ENCODE peak calls at places on chromosomes 7 and 10, in six cellular contexts. One of them, this sample, is unnamed.

GRCh38 chr7:28135296-28135695 is 45.3 kb downstream of the JAZF1 start:
- DNase-seq in hepatocyte: no peak
- DNase-seq in tibial nerve: no peak
- DNase-seq in transverse colon: no peak
- DNase-seq in CD4-positive, CD25-positive, alpha-beta regulatory T cell: no peak
- DNase-seq in adrenal gland: no peak
- DNase-seq in this sample: no peak

GRCh38 chr7:140019172-140019571 is 43.6 kb downstream of the PARP12 start:
- DNase-seq in hepatocyte: no peak
- DNase-seq in tibial nerve: no peak
- DNase-seq in transverse colon: no peak
- DNase-seq in CD4-positive, CD25-positive, alpha-beta regulatory T cell: no peak
- DNase-seq in adrenal gland: no peak
- DNase-seq in this sample: no peak

GRCh38 chr7:107659666-107660065 is 962 bp upstream of the SLC26A4 start:
- DNase-seq in hepatocyte: no peak
- DNase-seq in tibial nerve: no peak
- DNase-seq in transverse colon: no peak
- DNase-seq in CD4-positive, CD25-positive, alpha-beta regulatory T cell: no peak
- DNase-seq in adrenal gland: no peak
- DNase-seq in this sample: no peak

GRCh38 chr7:42883950-42884349 is 27.9 kb downstream of the C7orf25 start:
- DNase-seq in hepatocyte: no peak
- DNase-seq in tibial nerve: no peak
- DNase-seq in transverse colon: no peak
- DNase-seq in CD4-positive, CD25-positive, alpha-beta regulatory T cell: no peak
- DNase-seq in adrenal gland: peak; percentile 28
- DNase-seq in this sample: no peak

GRCh38 chr7:138958026-138958956 is 22.9 kb downstream of the KIAA1549 start:
- DNase-seq in hepatocyte: no peak
- DNase-seq in tibial nerve: no peak
- DNase-seq in transverse colon: no peak
- DNase-seq in CD4-positive, CD25-positive, alpha-beta regulatory T cell: no peak
- DNase-seq in adrenal gland: no peak
- DNase-seq in this sample: no peak

GRCh38 chr7:66353547-66353946 is 148.4 kb downstream of the TPST1 start:
- DNase-seq in hepatocyte: no peak
- DNase-seq in tibial nerve: no peak
- DNase-seq in transverse colon: no peak
- DNase-seq in CD4-positive, CD25-positive, alpha-beta regulatory T cell: no peak
- DNase-seq in adrenal gland: no peak
- DNase-seq in this sample: no peak

GRCh38 chr7:80896856-80897598 is 21.8 kb downstream of the SEMA3C start:
- DNase-seq in hepatocyte: no peak
- DNase-seq in tibial nerve: no peak
- DNase-seq in transverse colon: peak; percentile 31
- DNase-seq in CD4-positive, CD25-positive, alpha-beta regulatory T cell: no peak
- DNase-seq in adrenal gland: no peak
- DNase-seq in this sample: no peak

GRCh38 chr10:19874791-19875190 is 58.6 kb downstream of the PLXDC2 start:
- DNase-seq in hepatocyte: no peak
- DNase-seq in tibial nerve: no peak
- DNase-seq in transverse colon: no peak
- DNase-seq in CD4-positive, CD25-positive, alpha-beta regulatory T cell: no peak
- DNase-seq in adrenal gland: no peak
- DNase-seq in this sample: no peak

GRCh38 chr7:157234271-157234670 is 95.5 kb downstream of the UBE3C start:
- DNase-seq in hepatocyte: no peak
- DNase-seq in tibial nerve: no peak
- DNase-seq in transverse colon: no peak
- DNase-seq in CD4-positive, CD25-positive, alpha-beta regulatory T cell: no peak
- DNase-seq in adrenal gland: no peak
- DNase-seq in this sample: no peak

GRCh38 chr7:47572939-47573757 is 8.8 kb downstream of the TNS3 start:
- DNase-seq in hepatocyte: no peak
- DNase-seq in tibial nerve: no peak
- DNase-seq in transverse colon: no peak
- DNase-seq in CD4-positive, CD25-positive, alpha-beta regulatory T cell: no peak
- DNase-seq in adrenal gland: no peak
- DNase-seq in this sample: no peak

GRCh38 chr7:47570649-47571050 is 11.3 kb downstream of the TNS3 start:
- DNase-seq in hepatocyte: no peak
- DNase-seq in tibial nerve: no peak
- DNase-seq in transverse colon: no peak
- DNase-seq in CD4-positive, CD25-positive, alpha-beta regulatory T cell: no peak
- DNase-seq in adrenal gland: peak; percentile 49
- DNase-seq in this sample: no peak

GRCh38 chr7:47571355-47572100 is 10.4 kb downstream of the TNS3 start:
- DNase-seq in hepatocyte: peak; percentile 62
- DNase-seq in tibial nerve: no peak
- DNase-seq in transverse colon: peak; percentile 62
- DNase-seq in CD4-positive, CD25-positive, alpha-beta regulatory T cell: no peak
- DNase-seq in adrenal gland: peak; percentile 99
- DNase-seq in this sample: no peak

GRCh38 chr7:47573758-47574472 is 8.0 kb downstream of the TNS3 start:
- DNase-seq in hepatocyte: peak; percentile 69
- DNase-seq in tibial nerve: no peak
- DNase-seq in transverse colon: no peak
- DNase-seq in CD4-positive, CD25-positive, alpha-beta regulatory T cell: no peak
- DNase-seq in adrenal gland: peak; percentile 75
- DNase-seq in this sample: no peak

GRCh38 chr7:47572101-47572460 is 9.8 kb downstream of the TNS3 start:
- DNase-seq in hepatocyte: no peak
- DNase-seq in tibial nerve: no peak
- DNase-seq in transverse colon: peak; percentile 61
- DNase-seq in CD4-positive, CD25-positive, alpha-beta regulatory T cell: no peak
- DNase-seq in adrenal gland: no peak
- DNase-seq in this sample: no peak
- H3K4me1 ChIP-seq in hepatocyte: peaks cover 73% of the 10 kb centered on the region
- H3K4me1 ChIP-seq in tibial nerve: peaks cover 96% of the 10 kb centered on the region
- H3K4me1 ChIP-seq in transverse colon: peaks cover 58% of the 10 kb centered on the region
- H3K4me1 ChIP-seq in CD4-positive, CD25-positive, alpha-beta regulatory T cell: no peaks in the 10 kb centered on the region
- H3K4me1 ChIP-seq in adrenal gland: peaks cover 97% of the 10 kb centered on the region
- H3K4me1 ChIP-seq in this sample: no peaks in the 10 kb centered on the region

GRCh38 chr10:32958992-32959703 is 1.1 kb upstream of the ITGB1 start:
- DNase-seq in hepatocyte: no peak
- DNase-seq in tibial nerve: no peak
- DNase-seq in transverse colon: no peak
- DNase-seq in CD4-positive, CD25-positive, alpha-beta regulatory T cell: no peak
- DNase-seq in adrenal gland: no peak
- DNase-seq in this sample: no peak
- H3K4me3 ChIP-seq in hepatocyte: peak overlapping the region; percentile 81
- H3K4me3 ChIP-seq in tibial nerve: peak overlapping the region; percentile 79
- H3K4me3 ChIP-seq in transverse colon: peak overlapping the region; percentile 98
- H3K4me3 ChIP-seq in CD4-positive, CD25-positive, alpha-beta regulatory T cell: peak overlapping the region; percentile 88
- H3K4me3 ChIP-seq in adrenal gland: no peak overlapping the region
- H3K4me3 ChIP-seq in this sample: peak overlapping the region; percentile 88

GRCh38 chr10:17237163-17237562 is 9.1 kb downstream of the VIM start:
- DNase-seq in hepatocyte: no peak
- DNase-seq in tibial nerve: no peak
- DNase-seq in transverse colon: no peak
- DNase-seq in CD4-positive, CD25-positive, alpha-beta regulatory T cell: no peak
- DNase-seq in adrenal gland: no peak
- DNase-seq in this sample: no peak
- H3K27ac ChIP-seq in hepatocyte: no peak overlapping the region
- H3K27ac ChIP-seq in tibial nerve: peak overlapping the region; percentile 97
- H3K27ac ChIP-seq in transverse colon: no peak overlapping the region
- H3K27ac ChIP-seq in CD4-positive, CD25-positive, alpha-beta regulatory T cell: peak overlapping the region; percentile 41
- H3K27ac ChIP-seq in adrenal gland: no peak overlapping the region
- H3K27ac ChIP-seq in this sample: no peak overlapping the region

GRCh38 chr7:74183142-74183541 is 9.0 kb downstream of the EIF4H start:
- DNase-seq in hepatocyte: no peak
- DNase-seq in tibial nerve: no peak
- DNase-seq in transverse colon: peak; percentile 48
- DNase-seq in CD4-positive, CD25-positive, alpha-beta regulatory T cell: no peak
- DNase-seq in adrenal gland: peak; percentile 30
- DNase-seq in this sample: no peak
- H3K4me1 ChIP-seq in hepatocyte: peaks cover 39% of the 10 kb centered on the region
- H3K4me1 ChIP-seq in tibial nerve: peaks cover 99% of the 10 kb centered on the region
- H3K4me1 ChIP-seq in transverse colon: peaks cover 50% of the 10 kb centered on the region
- H3K4me1 ChIP-seq in CD4-positive, CD25-positive, alpha-beta regulatory T cell: peaks cover 81% of the 10 kb centered on the region
- H3K4me1 ChIP-seq in adrenal gland: peaks cover 98% of the 10 kb centered on the region
- H3K4me1 ChIP-seq in this sample: peaks cover 89% of the 10 kb centered on the region

DNA sequence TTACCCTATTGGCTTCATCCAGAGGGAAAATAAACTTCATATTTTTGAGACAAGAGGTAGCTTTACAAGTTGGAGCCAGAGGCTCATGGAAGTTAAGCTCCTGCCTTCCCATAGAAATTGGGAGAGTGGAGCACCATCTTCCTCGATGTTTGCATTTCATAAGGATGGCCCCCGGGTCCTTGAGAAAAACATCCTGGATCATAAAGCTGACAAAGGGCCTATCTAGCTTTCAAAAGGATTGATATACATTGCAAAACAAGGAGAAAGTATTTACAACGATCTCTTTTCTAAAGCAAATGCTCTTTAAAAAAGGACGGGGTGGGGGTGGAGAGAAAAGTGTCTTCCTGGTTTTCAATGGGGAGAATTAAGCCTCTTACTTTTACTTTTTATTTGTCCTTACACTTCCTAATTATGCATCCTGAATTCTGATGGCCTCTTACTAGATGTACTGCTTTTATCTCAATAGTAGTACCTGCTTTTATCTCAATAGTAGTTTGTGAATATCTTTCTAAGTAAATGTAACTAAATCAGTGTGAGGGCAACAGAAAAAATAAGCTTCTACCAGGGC is 65.6 kb downstream of the PTPRZ1 start:
- DNase-seq in hepatocyte: no peak
- DNase-seq in tibial nerve: no peak
- DNase-seq in transverse colon: no peak
- DNase-seq in CD4-positive, CD25-positive, alpha-beta regulatory T cell: no peak
- DNase-seq in adrenal gland: no peak
- DNase-seq in this sample: no peak
- H3K4me3 ChIP-seq in hepatocyte: no peak overlapping the region
- H3K4me3 ChIP-seq in tibial nerve: no peak overlapping the region
- H3K4me3 ChIP-seq in transverse colon: no peak overlapping the region
- H3K4me3 ChIP-seq in CD4-positive, CD25-positive, alpha-beta regulatory T cell: no peak overlapping the region
- H3K4me3 ChIP-seq in adrenal gland: no peak overlapping the region
- H3K4me3 ChIP-seq in this sample: no peak overlapping the region

GRCh38 chr10:101614957-101615759 is 27.0 kb downstream of the DPCD start:
- DNase-seq in hepatocyte: no peak
- DNase-seq in tibial nerve: no peak
- DNase-seq in transverse colon: no peak
- DNase-seq in CD4-positive, CD25-positive, alpha-beta regulatory T cell: no peak
- DNase-seq in adrenal gland: no peak
- DNase-seq in this sample: no peak
- H3K27ac ChIP-seq in hepatocyte: no peak overlapping the region
- H3K27ac ChIP-seq in tibial nerve: peak overlapping the region; percentile 42
- H3K27ac ChIP-seq in transverse colon: no peak overlapping the region
- H3K27ac ChIP-seq in CD4-positive, CD25-positive, alpha-beta regulatory T cell: no peak overlapping the region
- H3K27ac ChIP-seq in adrenal gland: no peak overlapping the region
- H3K27ac ChIP-seq in this sample: no peak overlapping the region

DNA sequence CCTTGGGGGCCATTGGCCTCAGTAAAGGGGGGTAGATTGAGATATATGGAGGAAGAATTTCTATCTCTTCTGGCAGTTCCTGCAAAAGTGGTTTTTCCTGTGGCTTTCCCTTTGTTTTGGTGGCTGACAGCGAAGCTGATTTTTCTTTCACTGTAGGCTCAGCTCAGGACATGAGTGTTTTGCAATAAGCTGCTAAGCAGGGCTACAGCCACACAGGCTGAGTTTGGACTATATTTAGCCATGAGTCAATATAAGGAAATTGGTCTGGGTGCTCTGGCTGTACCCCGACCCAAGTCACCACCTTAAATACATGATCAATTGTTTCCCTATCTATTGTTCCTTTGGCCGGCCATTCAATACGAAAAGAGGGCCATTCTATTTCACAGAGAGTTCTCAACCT is 212.7 kb upstream of the KCND2 start:
- DNase-seq in hepatocyte: no peak
- DNase-seq in tibial nerve: no peak
- DNase-seq in transverse colon: no peak
- DNase-seq in CD4-positive, CD25-positive, alpha-beta regulatory T cell: no peak
- DNase-seq in adrenal gland: no peak
- DNase-seq in this sample: no peak
- H3K4me1 ChIP-seq in hepatocyte: no peaks in the 10 kb centered on the region
- H3K4me1 ChIP-seq in tibial nerve: no peaks in the 10 kb centered on the region
- H3K4me1 ChIP-seq in transverse colon: no peaks in the 10 kb centered on the region
- H3K4me1 ChIP-seq in CD4-positive, CD25-positive, alpha-beta regulatory T cell: no peaks in the 10 kb centered on the region
- H3K4me1 ChIP-seq in adrenal gland: no peaks in the 10 kb centered on the region
- H3K4me1 ChIP-seq in this sample: no peaks in the 10 kb centered on the region

DNA sequence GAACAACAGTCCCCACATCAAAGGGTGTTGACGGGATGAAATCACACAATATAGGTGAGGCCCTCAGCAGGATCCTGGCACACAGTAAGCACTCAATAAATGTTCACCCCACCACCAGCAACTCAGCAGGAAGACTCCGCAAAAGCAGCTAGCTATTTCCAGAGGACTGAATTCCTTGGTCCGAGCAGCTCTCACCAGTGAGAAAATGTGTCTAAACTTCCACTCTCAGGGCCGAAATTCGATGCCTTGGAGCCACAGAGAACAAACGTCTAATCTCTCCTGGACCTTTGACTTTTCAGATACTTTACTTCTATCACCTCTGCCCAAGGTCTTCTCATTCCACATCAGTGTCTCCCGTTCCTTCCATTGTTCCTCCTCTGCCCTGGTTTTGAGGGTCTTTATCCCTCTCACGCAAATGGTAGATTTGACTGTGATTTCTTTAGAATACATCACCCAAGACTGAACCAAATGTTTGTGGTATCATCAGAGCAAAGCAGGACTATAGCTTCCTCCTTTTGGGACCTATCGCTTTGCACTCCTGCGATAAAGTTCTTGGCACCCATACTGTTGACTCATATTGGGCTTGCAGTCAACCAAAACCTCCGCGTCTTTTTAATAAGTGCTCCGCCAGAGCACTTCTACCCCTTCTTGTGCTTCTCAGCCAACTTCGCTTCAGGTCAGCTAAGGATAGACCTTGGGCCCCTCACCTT is 903 bp upstream of the NT5C2 start:
- DNase-seq in hepatocyte: no peak
- DNase-seq in tibial nerve: no peak
- DNase-seq in transverse colon: no peak
- DNase-seq in CD4-positive, CD25-positive, alpha-beta regulatory T cell: no peak
- DNase-seq in adrenal gland: peak; percentile 34
- DNase-seq in this sample: no peak
- H3K4me3 ChIP-seq in hepatocyte: no peak overlapping the region
- H3K4me3 ChIP-seq in tibial nerve: peak overlapping the region; percentile 99
- H3K4me3 ChIP-seq in transverse colon: no peak overlapping the region
- H3K4me3 ChIP-seq in CD4-positive, CD25-positive, alpha-beta regulatory T cell: peak overlapping the region; percentile 32
- H3K4me3 ChIP-seq in adrenal gland: no peak overlapping the region
- H3K4me3 ChIP-seq in this sample: no peak overlapping the region